ENCODE peak calls at places on chromosomes 12 and 14, in seven cellular contexts. Q, Z, U, E, D, S and K are unnamed samples.

GRCh38 chr14:79608426-79608825 is 602.9 kb downstream of the DIO2 start:
- DNase-seq in S (no peak), Q (no peak), U (no peak), Z (no peak), E (no peak), D (no peak), K (no peak)

GRCh38 chr14:59265808-59266207 is 77.3 kb downstream of the DAAM1 start:
- DNase-seq in Q (no peak), E (no peak), Z (no peak), S (no peak), D (no peak), U (no peak), K (no peak)

GRCh38 chr12:53058674-53059433 is 9.0 kb downstream of the TNS2 start:
- DNase-seq in E (no peak), S (no peak), U (no peak), D (no peak), Z (peak; percentile 79), Q (no peak), K (no peak)

GRCh38 chr14:39050389-39050788 is 52.6 kb downstream of the SEC23A start:
- DNase-seq in D (no peak), E (peak; percentile 86), U (no peak), Q (no peak), Z (no peak), S (no peak), K (no peak)

GRCh38 chr14:68653108-68653507 is 139.8 kb downstream of the ZFP36L1 start:
- DNase-seq in U (peak; percentile 23), D (no peak), E (no peak), S (no peak), Q (no peak), Z (no peak), K (no peak)

GRCh38 chr12:10771132-10771733 is 31.2 kb downstream of the TAS2R7 start:
- DNase-seq in Z (no peak), D (no peak), E (peak; percentile 73), U (no peak), S (peak; percentile 8), Q (no peak), K (no peak)

GRCh38 chr12:13390921-13391320 is 194.4 kb downstream of the EMP1 start:
- DNase-seq in Q (no peak), S (no peak), U (no peak), D (no peak), Z (no peak), E (no peak), K (no peak)

GRCh38 chr14:53151867-53152626 is 1.1 kb downstream of the DDHD1 start:
- DNase-seq in U (peak; percentile 83), Z (peak; percentile 87), E (peak; percentile 33), S (peak; percentile 29), D (peak; percentile 63), Q (peak; percentile 46), K (peak; percentile 25)

GRCh38 chr12:66107451-66107915 is 23.1 kb downstream of the LLPH start:
- DNase-seq in Z (no peak), E (peak; percentile 95), U (peak; percentile 51), Q (peak; percentile 43), S (peak; percentile 75), D (peak; percentile 6), K (peak; percentile 83)

GRCh38 chr14:75249251-75249957 is 29.2 kb upstream of the FOS start:
- DNase-seq in E (peak; percentile 39), Z (no peak), Q (no peak), S (peak; percentile 69), D (peak; percentile 78), U (peak; percentile 81), K (peak; percentile 72)

GRCh38 chr14:102351023-102351422 is 11.7 kb downstream of the CINP start:
- DNase-seq in Z (no peak), E (no peak), Q (no peak), U (no peak), S (no peak), D (no peak), K (no peak)

GRCh38 chr12:76024102-76024781 is 7.3 kb downstream of the PHLDA1 start:
- DNase-seq in Z (no peak), U (no peak), Q (no peak), E (peak; percentile 32), D (no peak), S (no peak), K (no peak)